ENCODE peak calls at places on chromosome 19, in six cellular contexts. O is WTC11, I is H1, B is GM12878, A is HepG2, K is K562. P is an unnamed sample.

GRCh38 chr19:23996549-23996948 is 81.9 kb downstream of the ZNF726 start:
- DNase-seq in O (peak; percentile 33), K (peak; percentile 65), I (peak; percentile 56), A (peak; percentile 3), B (no peak), P (peak; percentile 72)

GRCh38 chr19:36051236-36051635 is 2.8 kb downstream of the THAP8 start:
- DNase-seq in B (no peak), A (peak; percentile 56), O (peak; percentile 73), I (peak; percentile 66), K (no peak), P (peak; percentile 89)

GRCh38 chr19:31002852-31003251 is 346.4 kb downstream of the TSHZ3 start:
- DNase-seq in O (no peak), K (no peak), A (no peak), B (no peak), I (no peak), P (peak; percentile 57)

GRCh38 chr19:34409189-34410164 is 5.3 kb downstream of the PDCD2L start:
- DNase-seq in I (no peak), B (no peak), A (no peak), K (no peak), O (no peak), P (no peak)

GRCh38 chr19:39390460-39390758 is 497 bp downstream of the PAF1 start:
- DNase-seq in B (no peak), K (no peak), I (no peak), A (no peak), O (no peak), P (no peak)

GRCh38 chr19:40397568-40397906 is 7.6 kb upstream of the HIPK4 start:
- DNase-seq in K (no peak), I (no peak), A (no peak), B (no peak), O (no peak), P (no peak)

GRCh38 chr19:53908106-53908932 is 759 bp upstream of the CACNG7 start:
- DNase-seq in I (peak; percentile 94), O (peak; percentile 94), K (peak; percentile 61), A (no peak), B (no peak), P (peak; percentile 95)

GRCh38 chr19:53927745-53928144 is 18.7 kb downstream of the CACNG7 start:
- DNase-seq in A (peak; percentile 33), O (peak; percentile 88), I (peak; percentile 88), B (no peak), K (peak; percentile 48), P (peak; percentile 97)

GRCh38 chr19:42102877-42103276 is 26.9 kb downstream of the ZNF574 start:
- DNase-seq in I (no peak), B (no peak), A (no peak), K (no peak), O (no peak), P (no peak)

GRCh38 chr19:15788594-15789270 is 1.3 kb downstream of the OR10H5 start:
- DNase-seq in O (no peak), B (no peak), A (peak; percentile 63), I (no peak), K (no peak), P (no peak)

GRCh38 chr19:16608290-16608704 is 19.7 kb downstream of the MED26 start:
- DNase-seq in I (no peak), K (no peak), A (no peak), B (no peak), O (no peak), P (no peak)

GRCh38 chr19:480016-480855 is 16.1 kb upstream of the MADCAM1 start:
- DNase-seq in A (peak; percentile 63), K (peak; percentile 78), O (peak; percentile 81), I (peak; percentile 86), B (no peak), P (peak; percentile 87)

GRCh38 chr19:43446746-43447489 is 18.5 kb downstream of the LYPD3 start:
- DNase-seq in A (peak; percentile 65), K (peak; percentile 78), B (no peak), I (peak; percentile 85), O (peak; percentile 84), P (peak; percentile 89)

GRCh38 chr19:35458821-35459391 is 10.8 kb downstream of the FFAR2 start:
- DNase-seq in I (no peak), B (peak; percentile 64), A (peak; percentile 92), K (peak; percentile 3), O (no peak), P (no peak)

GRCh38 chr19:28727133-28727834 is 485.7 kb downstream of the UQCRFS1 start:
- DNase-seq in K (peak; percentile 93), B (no peak), O (peak; percentile 89), A (no peak), I (peak; percentile 88), P (peak; percentile 85)

GRCh38 chr19:45293682-45294081 is 29.0 kb downstream of the CKM start:
- DNase-seq in I (no peak), O (no peak), K (no peak), B (no peak), A (no peak), P (no peak)

GRCh38 chr19:932647-933552 is 7.1 kb downstream of the ARID3A start:
- DNase-seq in K (no peak), O (no peak), I (peak; percentile 56), A (no peak), B (no peak), P (peak; percentile 74)

GRCh38 chr19:39701291-39701690 is 3.0 kb upstream of the LGALS14 start:
- DNase-seq in B (peak; percentile 77), K (no peak), O (no peak), I (no peak), A (no peak), P (no peak)

GRCh38 chr19:44696939-44697669 is 1.8 kb upstream of the CEACAM16 start:
- DNase-seq in I (no peak), O (no peak), B (no peak), K (no peak), A (no peak), P (no peak)

GRCh38 chr19:33221641-33222040 is 4.0 kb downstream of the SLC7A10 start:
- DNase-seq in O (no peak), I (no peak), B (no peak), A (no peak), K (no peak), P (no peak)

GRCh38 chr19:53898680-53899341 is 10.3 kb upstream of the CACNG7 start:
- DNase-seq in I (peak; percentile 99), B (no peak), O (peak; percentile 100), A (no peak), K (peak; percentile 97), P (peak; percentile 100)

GRCh38 chr19:4233282-4233853 is 4.0 kb downstream of the EBI3 start:
- DNase-seq in A (peak; percentile 45), O (peak; percentile 84), I (peak; percentile 98), B (no peak), K (peak; percentile 75), P (peak; percentile 84)

GRCh38 chr19:42386974-42387707 is 3.0 kb downstream of the CNFN start:
- DNase-seq in I (peak; percentile 94), O (peak; percentile 89), B (no peak), K (peak; percentile 88), A (peak; percentile 63), P (peak; percentile 93)

GRCh38 chr19:33469171-33470039 is 52.2 kb downstream of the PEPD start:
- DNase-seq in B (no peak), I (no peak), O (no peak), A (no peak), K (no peak), P (no peak)

GRCh38 chr19:57280913-57281425 is 684 bp downstream of the ZNF460 start:
- DNase-seq in K (no peak), I (no peak), B (no peak), A (no peak), O (no peak), P (no peak)

GRCh38 chr19:29478578-29479565 is 46.9 kb upstream of the VSTM2B start:
- DNase-seq in B (no peak), A (peak; percentile 13), K (peak; percentile 51), I (peak; percentile 85), O (peak; percentile 90), P (peak; percentile 87)

GRCh38 chr19:389935-390289 is 19.0 kb downstream of the C2CD4C start:
- DNase-seq in B (no peak), I (no peak), A (no peak), O (no peak), K (no peak), P (no peak)

GRCh38 chr19:18833849-18834643 is 2.3 kb downstream of the UPF1 start:
- DNase-seq in O (no peak), A (peak; percentile 53), K (peak; percentile 23), B (no peak), I (no peak), P (peak; percentile 52)
- TF ChIP-seq CREB1 in O (no peak), A (no peak), K (no peak), B (no peak), I (no peak), P (peak; percentile 12)

GRCh38 chr19:13796301-13797057 is 1.2 kb downstream of the ZSWIM4 start:
- DNase-seq in O (peak; percentile 68), B (no peak), I (peak; percentile 62), K (no peak), A (peak; percentile 23), P (peak; percentile 79)
- TF ChIP-seq CREB1 in O (no peak), B (peak; percentile 28), I (no peak), K (no peak), A (no peak), P (no peak)

GRCh38 chr19:47778089-47778953 is at the start of gene SELENOW:
- DNase-seq in B (peak; percentile 31), O (peak; percentile 84), A (peak; percentile 47), I (peak; percentile 95), K (peak; percentile 94), P (peak; percentile 88)

GRCh38 chr19:47778954-47779351 is 450 bp downstream of the SELENOW start:
- DNase-seq in B (no peak), O (no peak), A (no peak), I (no peak), K (no peak), P (no peak)

GRCh38 chr19:47781590-47782318 is 3.3 kb downstream of the SELENOW start:
- DNase-seq in O (no peak), I (no peak), A (no peak), K (no peak), B (no peak), P (no peak)

GRCh38 chr19:47780215-47780551 is 1.7 kb downstream of the SELENOW start:
- DNase-seq in K (no peak), A (no peak), O (no peak), B (no peak), I (no peak), P (no peak)

DNA sequence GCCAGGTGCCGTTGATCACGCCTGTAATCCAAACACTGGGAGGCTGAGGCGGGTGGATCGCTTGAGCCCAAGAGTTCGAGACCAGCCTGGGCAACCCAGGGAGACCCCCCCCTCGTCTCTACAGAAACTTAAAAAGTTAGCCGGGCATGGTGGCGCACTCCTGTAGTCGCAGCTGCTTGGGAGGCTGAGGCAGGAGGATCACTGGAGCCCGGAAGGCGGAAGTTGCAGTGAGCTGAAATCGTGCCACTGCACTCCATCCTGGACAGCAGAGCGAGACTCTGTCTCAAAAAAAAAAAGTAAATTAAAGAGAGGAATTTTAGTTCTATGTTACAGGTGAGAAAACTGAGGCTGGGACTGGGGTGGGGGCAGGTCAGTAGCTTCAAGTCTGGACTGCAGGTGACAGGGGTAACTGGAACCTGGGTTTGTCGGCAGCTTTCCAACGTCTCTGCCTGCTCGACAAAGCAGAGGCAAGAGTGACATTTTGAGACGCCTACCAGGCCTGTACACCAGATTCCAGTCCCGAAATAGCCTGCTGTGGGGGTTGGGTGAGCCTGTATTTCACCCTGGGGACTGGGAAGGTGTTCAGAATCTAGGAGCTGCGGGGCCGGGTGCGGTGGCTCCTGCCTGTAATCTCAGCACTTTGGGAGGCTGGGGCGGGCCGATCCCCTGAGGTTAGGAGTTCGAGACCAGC is 1.2 kb downstream of the SELENOW start:
- DNase-seq in I (no peak), B (no peak), A (no peak), O (no peak), K (no peak), P (no peak)
- TF ChIP-seq CREB1 in I (no peak), B (no peak), A (no peak), O (no peak), K (no peak), P (no peak)

GRCh38 chr19:8180018-8180417 is 29.2 kb upstream of the CERS4 start:
- DNase-seq in I (no peak), O (no peak), B (no peak), A (no peak), K (no peak), P (no peak)

GRCh38 chr19:8174706-8175105 is 25.3 kb upstream of the FBN3 start:
- DNase-seq in K (no peak), I (no peak), O (no peak), B (no peak), A (no peak), P (no peak)
- TF ChIP-seq CREB1 in K (no peak), I (no peak), O (no peak), B (no peak), A (no peak), P (no peak)

P was measured in GM23338.